ENCODE peak calls at places on chromosomes 2 and 18, in eight cellular contexts. P is fibroblast of lung, S is left lung, H is lung, A is heart right ventricle, C is thoracic aorta, F is brain microvascular endothelial cell, Q is adrenal gland. D is an unnamed sample.

GRCh38 chr2:108889907-108890306 is 99.1 kb downstream of the EDAR start:
- DNase-seq in S (no peak), Q (no peak), F (no peak), H (no peak), A (no peak), P (no peak), C (no peak), D (no peak)

GRCh38 chr2:178891265-178891958 is 84.2 kb upstream of the TTN start:
- DNase-seq in A (no peak), C (peak; percentile 49), S (no peak), Q (peak; percentile 65), P (peak; percentile 82), F (peak; percentile 84), H (peak; percentile 43), D (peak; percentile 52)

GRCh38 chr2:174752403-174753037 is 11.8 kb downstream of the CHRNA1 start:
- DNase-seq in A (no peak), S (no peak), F (no peak), C (no peak), H (no peak), Q (no peak), P (no peak), D (no peak)

GRCh38 chr18:54859667-54860421 is 31.6 kb downstream of the RAB27B start:
- DNase-seq in Q (no peak), C (no peak), F (no peak), P (no peak), S (no peak), A (no peak), H (no peak), D (no peak)

GRCh38 chr2:163341426-163341825 is 394.4 kb downstream of the FIGN start:
- DNase-seq in Q (no peak), S (no peak), A (no peak), C (no peak), P (no peak), F (peak; percentile 60), H (no peak), D (no peak)

GRCh38 chr2:101152195-101153076 is 1.3 kb upstream of the TBC1D8 start:
- DNase-seq in F (no peak), Q (peak; percentile 25), S (peak; percentile 44), P (peak; percentile 75), A (peak; percentile 47), H (peak; percentile 53), C (no peak), D (peak; percentile 48)

GRCh38 chr18:48440924-48441323 is 31.7 kb upstream of the ZBTB7C start:
- DNase-seq in H (no peak), S (no peak), A (no peak), Q (no peak), C (no peak), F (no peak), P (no peak), D (no peak)

GRCh38 chr2:75079575-75079974 is 119.7 kb downstream of the TACR1 start:
- DNase-seq in C (no peak), Q (no peak), P (no peak), S (no peak), F (peak; percentile 15), H (no peak), A (no peak), D (no peak)

GRCh38 chr2:205758051-205758450 is 75.8 kb downstream of the NRP2 start:
- DNase-seq in S (no peak), A (no peak), H (no peak), F (peak; percentile 90), Q (peak; percentile 58), C (no peak), P (peak; percentile 80), D (no peak)

GRCh38 chr18:8668381-8668780 is 37.0 kb upstream of the MTCL1 start:
- DNase-seq in A (no peak), H (no peak), C (no peak), P (no peak), F (no peak), S (no peak), Q (no peak), D (no peak)

GRCh38 chr2:137467246-137467862 is 496.9 kb upstream of the HNMT start:
- DNase-seq in Q (peak; percentile 25), S (no peak), C (no peak), A (no peak), P (no peak), F (peak; percentile 65), H (peak; percentile 32), D (no peak)

GRCh38 chr2:162782138-162782537 is 56.4 kb downstream of the KCNH7 start:
- DNase-seq in H (no peak), C (no peak), Q (no peak), F (no peak), A (no peak), P (no peak), S (no peak), D (no peak)

GRCh38 chr2:28716265-28716865 is 35.3 kb upstream of the PPP1CB start:
- DNase-seq in H (peak; percentile 62), F (peak; percentile 91), P (peak; percentile 98), C (peak; percentile 52), Q (peak; percentile 55), A (no peak), S (peak; percentile 55), D (peak; percentile 34)

GRCh38 chr2:111160758-111161157 is 40.0 kb downstream of the BCL2L11 start:
- DNase-seq in C (no peak), F (peak; percentile 86), S (no peak), H (no peak), P (peak; percentile 77), A (no peak), Q (no peak), D (no peak)

GRCh38 chr2:64784168-64785061 is 130.7 kb upstream of the SERTAD2 start:
- DNase-seq in F (no peak), A (no peak), H (no peak), Q (no peak), P (no peak), C (no peak), S (no peak), D (peak; percentile 65)

GRCh38 chr2:63755980-63756379 is 85.7 kb upstream of the UGP2 start:
- DNase-seq in P (peak; percentile 52), S (no peak), F (no peak), Q (no peak), C (no peak), A (no peak), H (no peak), D (no peak)

GRCh38 chr2:3446381-3446780 is 66.9 kb downstream of the TRAPPC12 start:
- DNase-seq in A (no peak), H (peak; percentile 18), S (peak; percentile 20), C (no peak), P (no peak), Q (no peak), F (no peak), D (no peak)

GRCh38 chr2:94871226-94872087 is at the start of gene TEKT4:
- DNase-seq in H (peak; percentile 29), F (no peak), C (no peak), P (no peak), S (no peak), Q (no peak), A (no peak), D (no peak)

GRCh38 chr2:176814740-176815367 is 397.7 kb upstream of the HNRNPA3 start:
- DNase-seq in H (no peak), A (no peak), P (peak; percentile 41), C (no peak), S (no peak), F (no peak), Q (no peak), D (no peak)

GRCh38 chr2:82896117-82896516 is 1563.0 kb downstream of the SUCLG1 start:
- DNase-seq in F (no peak), P (no peak), H (no peak), S (no peak), C (no peak), A (no peak), Q (no peak), D (no peak)

GRCh38 chr2:160649698-160650097 is 156.1 kb upstream of the RBMS1 start:
- DNase-seq in F (no peak), A (no peak), Q (no peak), S (no peak), C (no peak), H (no peak), P (no peak), D (no peak)

GRCh38 chr2:120770641-120771040 is 35.0 kb downstream of the GLI2 start:
- DNase-seq in S (no peak), F (no peak), Q (no peak), P (no peak), A (peak; percentile 3), C (no peak), H (no peak), D (no peak)
- H3K27ac ChIP-seq in S (no peak overlapping the region), F (peak overlapping the region; percentile 91), Q (no peak overlapping the region), P (peak overlapping the region; percentile 85), A (peak overlapping the region; percentile 9), C (no peak overlapping the region), H (no peak overlapping the region), D (peak overlapping the region; percentile 66)

GRCh38 chr18:76518543-76519155 is 23.6 kb upstream of the ZNF516 start:
- DNase-seq in S (no peak), Q (peak; percentile 74), A (peak; percentile 61), F (peak; percentile 50), C (no peak), H (no peak), P (peak; percentile 55), D (no peak)
- H3K4me3 ChIP-seq in S (no peak overlapping the region), Q (peak overlapping the region; percentile 12), A (peak overlapping the region; percentile 29), F (peak overlapping the region; percentile 55), C (peak overlapping the region; percentile 39), H (no peak overlapping the region), P (peak overlapping the region; percentile 35), D (peak overlapping the region; percentile 23)

GRCh38 chr2:12083081-12083569 is 336.7 kb downstream of the LPIN1 start:
- DNase-seq in S (no peak), H (no peak), P (no peak), C (no peak), Q (no peak), F (no peak), A (no peak), D (no peak)
- TF ChIP-seq CTCF in S (no peak), H (no peak), P (no peak), C (no peak), Q (no peak), F (no peak), A (no peak), D (no peak)

DNA sequence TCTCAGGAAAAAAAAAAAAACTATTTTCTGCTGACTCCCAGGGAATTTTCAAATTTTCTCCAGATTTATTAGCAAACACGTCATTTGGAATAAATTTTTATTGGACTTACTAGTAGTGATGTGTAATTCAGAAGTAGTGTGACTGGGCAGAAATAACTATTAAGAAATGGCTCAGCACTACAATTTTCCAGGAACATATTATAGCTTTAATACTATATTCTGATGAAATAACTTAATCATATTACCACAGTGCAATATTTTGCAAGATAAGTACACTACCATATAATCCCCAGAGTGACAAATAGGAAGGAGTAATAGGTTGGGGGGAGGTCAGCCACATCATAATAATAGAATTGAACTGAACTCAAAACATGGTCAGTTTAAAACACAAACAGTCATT is 19.7 kb upstream of the TNFAIP6 start:
- DNase-seq in S (no peak), F (no peak), H (no peak), C (no peak), P (peak; percentile 86), A (no peak), Q (no peak), D (no peak)
- H3K27ac ChIP-seq in S (no peak overlapping the region), F (no peak overlapping the region), H (no peak overlapping the region), C (no peak overlapping the region), P (no peak overlapping the region), A (no peak overlapping the region), Q (no peak overlapping the region), D (no peak overlapping the region)

D was measured in stomach.